ENCODE peak calls at places on chromosomes 11 and 22, in six cellular contexts. J is ovary, A is uterus, C is pancreas, H is testis, Z is endodermal cell. W is an unnamed sample. For H3K4me1, the result is how much of the 10 kb centered on the place peaks cover.

GRCh38 chr11:130209128-130209932 is 49.7 kb downstream of the ST14 start:
- DNase-seq in J (no peak), A (no peak), C (no peak), H (peak), Z (peak), W (no peak)

GRCh38 chr11:59012942-59013256 is 73.2 kb upstream of the GLYATL1B start:
- DNase-seq in J (no peak), A (no peak), C (peak), H (no peak), Z (no peak), W (no peak)

GRCh38 chr22:26889794-26890193 is 232.4 kb downstream of the MIAT start:
- DNase-seq in J (no peak), A (no peak), C (no peak), H (no peak), Z (no peak), W (no peak)

GRCh38 chr11:65422633-65423515 is at the start of gene NEAT1:
- DNase-seq in J (peak), A (peak), C (peak), H (peak), Z (peak), W (peak)

GRCh38 chr11:95999604-96000003 is 75.7 kb upstream of the MTMR2 start:
- DNase-seq in J (no peak), A (no peak), C (no peak), H (no peak), Z (no peak), W (no peak)

GRCh38 chr11:22516136-22516535 is 109.5 kb downstream of the FANCF start:
- DNase-seq in J (no peak), A (no peak), C (no peak), H (no peak), Z (no peak), W (no peak)

GRCh38 chr22:35656284-35656752 is 8.1 kb downstream of the APOL6 start:
- DNase-seq in J (no peak), A (no peak), C (no peak), H (no peak), Z (no peak), W (no peak)

GRCh38 chr22:28711820-28712777 is 29.5 kb downstream of the CHEK2 start:
- DNase-seq in J (no peak), A (no peak), C (no peak), H (no peak), Z (no peak), W (peak)

GRCh38 chr22:35352214-35353111 is 28.4 kb upstream of the HMOX1 start:
- DNase-seq in J (peak), A (peak), C (no peak), H (peak), Z (peak), W (no peak)

GRCh38 chr11:133467686-133468085 is 64.6 kb downstream of the OPCML start:
- DNase-seq in J (no peak), A (no peak), C (no peak), H (no peak), Z (no peak), W (no peak)

GRCh38 chr11:120153221-120153620 is 15.3 kb upstream of the TRIM29 start:
- DNase-seq in J (no peak), A (no peak), C (no peak), H (no peak), Z (no peak), W (no peak)

GRCh38 chr11:131928992-131929391 is 558.6 kb downstream of the NTM start:
- DNase-seq in J (no peak), A (no peak), C (no peak), H (peak), Z (no peak), W (no peak)

GRCh38 chr22:31343235-31344191 is 2.6 kb downstream of the PATZ1 start:
- DNase-seq in J (peak), A (peak), C (peak), H (peak), Z (peak), W (no peak)

GRCh38 chr11:125401235-125401634 is 94.8 kb downstream of the FEZ1 start:
- DNase-seq in J (no peak), A (no peak), C (no peak), H (no peak), Z (no peak), W (no peak)

GRCh38 chr11:8090756-8091155 is 9.7 kb downstream of the TUB start:
- DNase-seq in J (peak), A (no peak), C (no peak), H (peak), Z (peak), W (no peak)

GRCh38 chr22:26702906-26703830 is 45.8 kb downstream of the MIAT start:
- DNase-seq in J (no peak), A (no peak), C (no peak), H (no peak), Z (no peak), W (no peak)

GRCh38 chr22:29359469-29359868 is 28.9 kb downstream of the AP1B1 start:
- DNase-seq in J (peak), A (peak), C (no peak), H (peak), Z (peak), W (no peak)

GRCh38 chr11:73235236-73235786 is 17.2 kb downstream of the P2RY2 start:
- DNase-seq in J (peak), A (no peak), C (no peak), H (no peak), Z (peak), W (no peak)

GRCh38 chr11:93085097-93085496 is 112.7 kb downstream of the SLC36A4 start:
- DNase-seq in J (no peak), A (no peak), C (no peak), H (no peak), Z (no peak), W (no peak)

GRCh38 chr11:92638678-92639077 is 330.8 kb upstream of the MTNR1B start:
- DNase-seq in J (no peak), A (no peak), C (no peak), H (no peak), Z (no peak), W (no peak)

GRCh38 chr11:92605667-92606066 is 363.8 kb upstream of the MTNR1B start:
- DNase-seq in J (no peak), A (no peak), C (no peak), H (no peak), Z (no peak), W (no peak)

GRCh38 chr22:34414467-34415440 is 494.5 kb upstream of the LARGE1 start:
- DNase-seq in J (no peak), A (no peak), C (peak), H (peak), Z (peak), W (no peak)

GRCh38 chr11:130776044-130776390 is 140.3 kb downstream of the SNX19 start:
- DNase-seq in J (no peak), A (no peak), C (no peak), H (no peak), Z (no peak), W (no peak)

GRCh38 chr22:19480789-19481188 is 1.1 kb downstream of the CDC45 start:
- DNase-seq in J (no peak), A (no peak), C (no peak), H (no peak), Z (no peak), W (no peak)

GRCh38 chr22:26658671-26659478 is 1.5 kb downstream of the MIAT start:
- DNase-seq in J (no peak), A (peak), C (no peak), H (peak), Z (peak), W (peak)

GRCh38 chr11:28098257-28098656 is 9.7 kb downstream of the KIF18A start:
- DNase-seq in J (no peak), A (no peak), C (no peak), H (no peak), Z (no peak), W (no peak)

GRCh38 chr11:19577391-19577831 is 135.2 kb upstream of the NAV2 start:
- DNase-seq in J (no peak), A (peak), C (no peak), H (no peak), Z (no peak), W (no peak)

GRCh38 chr11:10528121-10528520 is 12.9 kb downstream of the RNF141 start:
- DNase-seq in J (no peak), A (no peak), C (no peak), H (no peak), Z (no peak), W (no peak)

GRCh38 chr11:69367211-69367964 is 73.4 kb downstream of the MYEOV start:
- DNase-seq in J (no peak), A (no peak), C (no peak), H (peak), Z (peak), W (no peak)

GRCh38 chr11:95108159-95108611 is 18.5 kb downstream of the ENDOD1 start:
- DNase-seq in J (no peak), A (no peak), C (no peak), H (no peak), Z (peak), W (no peak)

DNA sequence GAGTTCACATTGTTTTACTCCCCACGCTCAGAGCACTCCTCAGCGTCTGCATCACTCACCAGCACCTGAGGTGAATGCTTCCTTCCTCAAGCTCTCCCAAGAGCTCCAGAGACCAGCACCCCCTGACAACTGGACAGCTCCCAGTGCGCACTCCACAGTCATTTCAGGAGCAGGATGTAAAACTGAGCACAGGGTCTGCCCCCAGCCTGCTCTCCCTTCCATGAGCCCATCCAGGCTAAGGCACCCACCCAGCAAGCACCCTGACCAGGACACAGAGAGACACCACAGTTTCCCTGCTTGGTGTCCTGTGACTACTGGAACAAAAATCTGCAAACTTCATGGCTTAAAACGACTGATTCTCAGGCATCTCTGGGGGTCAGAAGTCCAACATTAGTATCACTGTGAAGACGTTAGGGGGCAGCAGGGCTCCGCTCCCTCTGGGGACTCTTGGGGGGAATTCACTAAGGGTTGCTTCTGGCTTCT is 3.3 kb downstream of the SCGB1D2 start:
- DNase-seq in J (no peak), A (no peak), C (no peak), H (peak), Z (peak), W (peak)
- TF ChIP-seq CTCF in J (no peak), A (no peak), C (no peak), H (no peak), Z (peak), W (no peak)

GRCh38 chr11:12147827-12148226 is 37.4 kb downstream of the MICAL2 start:
- DNase-seq in J (no peak), A (no peak), C (no peak), H (no peak), Z (no peak), W (no peak)
- H3K27ac ChIP-seq in J (no peak), A (peak), C (no peak), H (peak), Z (no peak), W (no peak)

GRCh38 chr11:1781593-1781975 is 17.9 kb upstream of the CTSD start:
- DNase-seq in J (no peak), A (no peak), C (no peak), H (no peak), Z (no peak), W (no peak)
- H3K4me1 ChIP-seq in J (under half), A (under half), C (under half), H (under half), Z (under half), W (under half)

DNA sequence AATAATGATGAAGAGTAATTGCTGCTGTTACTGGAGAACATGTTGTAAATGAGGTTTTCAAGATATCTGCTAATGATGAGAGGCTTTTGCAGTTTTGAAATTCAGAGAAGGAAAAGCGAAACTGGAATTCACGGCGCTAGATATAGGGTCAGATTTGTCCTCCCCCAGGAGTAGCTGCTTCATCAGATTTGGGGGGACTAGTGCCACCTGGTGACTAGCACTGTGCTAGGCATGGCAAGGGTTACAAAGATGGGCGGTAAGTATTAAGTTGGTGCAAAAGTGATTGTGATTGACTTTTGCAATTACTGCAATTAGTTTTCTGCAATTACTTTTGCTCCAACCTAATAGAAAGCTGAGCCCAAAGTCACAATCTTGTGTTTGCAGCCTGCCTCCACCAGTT is 879.9 kb upstream of the TENM4 start:
- DNase-seq in J (no peak), A (no peak), C (no peak), H (no peak), Z (peak), W (no peak)
- TF ChIP-seq CTCF in J (no peak), A (no peak), C (no peak), H (no peak), Z (peak), W (peak)

DNA sequence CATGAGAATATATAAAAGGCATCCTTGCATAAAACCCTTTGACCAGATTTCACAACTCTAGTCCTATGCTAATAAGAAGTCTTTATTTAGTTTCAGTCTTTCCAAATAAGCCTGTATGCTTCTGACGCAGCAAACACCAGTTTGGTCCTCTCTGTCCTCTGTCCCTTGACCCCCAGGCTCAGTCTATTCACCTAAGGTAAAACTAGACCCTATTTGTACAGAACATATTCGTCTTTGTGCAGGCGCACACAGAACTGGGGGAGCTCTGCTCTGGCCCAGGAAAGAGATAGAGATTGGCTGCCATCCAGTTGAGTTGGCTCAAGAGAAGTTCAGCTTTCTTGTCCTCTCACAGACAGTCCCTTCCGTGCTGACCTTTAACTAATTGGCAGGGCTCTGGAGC is 21.0 kb upstream of the PSMA1 start:
- DNase-seq in J (peak), A (no peak), C (no peak), H (peak), Z (no peak), W (no peak)
- H3K27ac ChIP-seq in J (no peak), A (no peak), C (peak), H (peak), Z (no peak), W (no peak)

DNA sequence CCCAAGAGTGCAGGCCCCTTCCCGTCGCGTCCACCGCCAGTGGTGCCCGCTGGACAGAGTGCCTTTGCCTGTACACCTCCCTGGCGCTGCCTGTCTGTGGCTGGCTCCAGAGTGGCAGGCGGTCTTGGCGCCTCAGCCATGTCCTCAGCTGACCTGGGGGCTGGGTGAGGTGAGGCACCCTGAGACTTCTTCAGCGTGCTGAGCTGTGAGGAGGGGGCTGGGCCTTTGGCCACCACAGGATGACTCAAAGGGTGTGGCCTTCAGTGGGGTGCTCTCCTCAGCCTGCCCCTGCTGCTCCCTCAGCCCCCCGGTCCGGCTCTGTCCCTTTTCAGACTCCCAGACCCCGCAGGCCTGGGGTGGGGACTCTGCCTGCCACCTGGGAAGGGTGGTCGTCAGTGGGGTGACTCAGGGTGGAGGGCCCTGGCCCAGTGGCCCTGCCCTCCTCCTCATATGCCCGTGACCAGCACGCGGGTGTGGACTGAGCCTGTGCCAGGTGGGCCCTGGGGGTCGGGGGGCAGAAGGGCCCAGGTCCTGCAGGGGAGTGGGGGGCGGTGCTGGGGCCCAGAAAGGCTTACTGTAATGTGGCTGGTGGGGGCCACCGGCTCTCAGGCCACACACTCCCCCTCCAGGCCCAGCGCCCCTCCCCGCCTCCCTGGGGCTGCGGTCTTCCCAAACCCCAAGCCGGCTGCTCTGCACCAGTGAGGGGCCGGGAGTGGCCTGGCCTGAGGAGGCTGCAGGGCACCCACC is 15.9 kb downstream of the CRELD2 start:
- DNase-seq in J (peak), A (peak), C (peak), H (peak), Z (no peak), W (no peak)
- H3K4me1 ChIP-seq in J (under half), A (under half), C (under half), H (under half), Z (under half), W (under half)

GRCh38 chr11:62577046-62577708 is 3.5 kb upstream of the EEF1G start:
- DNase-seq in J (peak), A (no peak), C (no peak), H (no peak), Z (no peak), W (no peak)
- TF ChIP-seq CTCF in J (no peak), A (no peak), C (no peak), H (no peak), Z (no peak), W (no peak)

GRCh38 chr22:41442240-41442792 is 4.3 kb downstream of the TOB2 start:
- DNase-seq in J (no peak), A (no peak), C (no peak), H (no peak), Z (no peak), W (no peak)

GRCh38 chr22:41437198-41437597 is 9.4 kb downstream of the TOB2 start:
- DNase-seq in J (no peak), A (no peak), C (no peak), H (no peak), Z (no peak), W (no peak)

GRCh38 chr22:41431656-41432055 is 14.9 kb downstream of the TOB2 start:
- DNase-seq in J (no peak), A (no peak), C (no peak), H (no peak), Z (no peak), W (no peak)

GRCh38 chr22:41435560-41435959 is 11.0 kb downstream of the TOB2 start:
- DNase-seq in J (no peak), A (no peak), C (no peak), H (no peak), Z (peak), W (no peak)

DNA sequence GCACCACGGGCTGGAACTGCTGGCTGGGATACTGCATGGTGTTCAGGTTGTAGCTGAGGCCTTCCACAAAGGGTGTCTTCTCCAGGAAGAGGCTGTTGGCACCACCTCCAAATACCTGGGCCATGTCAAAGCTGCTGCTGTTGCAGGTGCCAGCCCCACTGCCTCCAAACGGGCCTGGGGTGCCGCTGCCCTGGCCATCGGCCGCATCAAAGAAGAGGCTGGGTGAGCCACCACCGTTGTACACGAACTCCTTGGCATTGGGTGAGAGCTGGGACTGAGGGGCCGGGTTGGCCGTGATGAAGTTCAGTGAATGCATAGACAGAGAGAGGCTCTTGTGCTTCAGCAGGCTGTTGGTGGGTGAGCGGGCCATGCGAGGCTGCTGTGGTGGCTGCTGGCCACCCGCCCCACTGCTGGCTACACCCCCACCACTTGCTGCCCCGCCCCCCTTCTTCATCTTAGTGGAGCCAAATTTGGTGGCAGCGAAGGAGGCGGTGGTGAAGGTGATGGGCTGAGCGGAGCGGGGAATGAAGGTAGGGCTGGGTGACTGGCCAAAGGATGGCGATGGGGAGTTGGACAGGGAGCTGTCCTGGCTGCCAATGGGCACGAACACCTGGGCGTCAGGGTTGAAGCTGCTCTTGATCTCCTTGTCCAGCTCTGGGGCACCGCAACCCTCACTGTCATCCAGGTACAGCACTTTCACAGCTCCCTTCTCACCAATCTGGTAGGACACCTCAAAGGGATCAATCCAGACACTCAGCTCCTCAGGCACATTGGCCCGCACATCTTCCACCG is 10.1 kb downstream of the TOB2 start:
- DNase-seq in J (no peak), A (no peak), C (no peak), H (no peak), Z (no peak), W (no peak)
- H3K27ac ChIP-seq in J (no peak), A (no peak), C (no peak), H (no peak), Z (no peak), W (no peak)

GRCh38 chr11:128318856-128319474 is 268.4 kb downstream of the ETS1 start:
- DNase-seq in J (no peak), A (no peak), C (no peak), H (no peak), Z (no peak), W (no peak)
- H3K4me1 ChIP-seq in J (under half), A (under half), C (under half), H (under half), Z (under half), W (under half)